ENCODE peak calls at places on chromosomes 12 and 14, in seven cellular contexts. One of them, this sample, is unnamed. For H3K9me3 and H3K4me1, the result is how much of the 10 kb centered on the place peaks cover.

GRCh38 chr12:6950944-6951540 is at the start of gene PTPN6:
- DNase-seq in HCT116: no peak
- DNase-seq in lung: peak
- DNase-seq in aorta: peak
- DNase-seq in right lobe of liver: peak
- DNase-seq in upper lobe of right lung: peak
- DNase-seq in Panc1: no peak
- DNase-seq in this sample: peak

GRCh38 chr14:95523051-95523817 is 6.8 kb upstream of the SYNE3 start:
- DNase-seq in Panc1: no peak
- DNase-seq in aorta: no peak
- DNase-seq in HCT116: no peak
- DNase-seq in right lobe of liver: no peak
- DNase-seq in upper lobe of right lung: no peak
- DNase-seq in lung: no peak
- DNase-seq in this sample: no peak

GRCh38 chr12:115257791-115258190 is 573.8 kb upstream of the TBX3 start:
- DNase-seq in upper lobe of right lung: no peak
- DNase-seq in aorta: no peak
- DNase-seq in Panc1: no peak
- DNase-seq in HCT116: no peak
- DNase-seq in right lobe of liver: no peak
- DNase-seq in lung: no peak
- DNase-seq in this sample: no peak

GRCh38 chr14:34018125-34018524 is 67.3 kb upstream of the EGLN3 start:
- DNase-seq in right lobe of liver: no peak
- DNase-seq in Panc1: no peak
- DNase-seq in lung: no peak
- DNase-seq in HCT116: no peak
- DNase-seq in aorta: no peak
- DNase-seq in upper lobe of right lung: no peak
- DNase-seq in this sample: no peak

GRCh38 chr14:75454963-75455546 is 27.2 kb downstream of the JDP2 start:
- DNase-seq in right lobe of liver: peak
- DNase-seq in HCT116: no peak
- DNase-seq in lung: peak
- DNase-seq in aorta: peak
- DNase-seq in upper lobe of right lung: peak
- DNase-seq in Panc1: no peak
- DNase-seq in this sample: no peak

GRCh38 chr14:77375164-77375950 is 1.5 kb downstream of the TMED8 start:
- DNase-seq in HCT116: no peak
- DNase-seq in upper lobe of right lung: no peak
- DNase-seq in aorta: no peak
- DNase-seq in right lobe of liver: no peak
- DNase-seq in lung: no peak
- DNase-seq in Panc1: no peak
- DNase-seq in this sample: no peak

GRCh38 chr12:52903855-52904508 is 894 bp downstream of the KRT8 start:
- DNase-seq in Panc1: no peak
- DNase-seq in aorta: peak
- DNase-seq in lung: peak
- DNase-seq in right lobe of liver: peak
- DNase-seq in HCT116: no peak
- DNase-seq in upper lobe of right lung: peak
- DNase-seq in this sample: peak

GRCh38 chr12:79194595-79194994 is 330.0 kb downstream of the SYT1 start:
- DNase-seq in aorta: no peak
- DNase-seq in HCT116: no peak
- DNase-seq in right lobe of liver: no peak
- DNase-seq in Panc1: no peak
- DNase-seq in lung: no peak
- DNase-seq in upper lobe of right lung: no peak
- DNase-seq in this sample: no peak

GRCh38 chr12:115306380-115306779 is 622.4 kb upstream of the TBX3 start:
- DNase-seq in lung: no peak
- DNase-seq in HCT116: no peak
- DNase-seq in aorta: no peak
- DNase-seq in upper lobe of right lung: no peak
- DNase-seq in Panc1: no peak
- DNase-seq in right lobe of liver: no peak
- DNase-seq in this sample: no peak

GRCh38 chr14:56145965-56146364 is 27.8 kb downstream of the PELI2 start:
- DNase-seq in lung: no peak
- DNase-seq in aorta: no peak
- DNase-seq in Panc1: no peak
- DNase-seq in HCT116: no peak
- DNase-seq in right lobe of liver: no peak
- DNase-seq in upper lobe of right lung: no peak
- DNase-seq in this sample: no peak

GRCh38 chr12:49819786-49820185 is 8.4 kb downstream of the NCKAP5L start:
- DNase-seq in HCT116: no peak
- DNase-seq in right lobe of liver: no peak
- DNase-seq in lung: no peak
- DNase-seq in Panc1: no peak
- DNase-seq in upper lobe of right lung: no peak
- DNase-seq in aorta: no peak
- DNase-seq in this sample: no peak

GRCh38 chr12:90921536-90921935 is 33.4 kb downstream of the CCER1 start:
- DNase-seq in aorta: no peak
- DNase-seq in Panc1: no peak
- DNase-seq in right lobe of liver: no peak
- DNase-seq in HCT116: no peak
- DNase-seq in lung: no peak
- DNase-seq in upper lobe of right lung: no peak
- DNase-seq in this sample: no peak

GRCh38 chr12:101877816-101878811 is 734 bp downstream of the DRAM1 start:
- DNase-seq in Panc1: no peak
- DNase-seq in upper lobe of right lung: no peak
- DNase-seq in right lobe of liver: peak
- DNase-seq in lung: peak
- DNase-seq in HCT116: no peak
- DNase-seq in aorta: no peak
- DNase-seq in this sample: no peak

GRCh38 chr12:52992699-52993557 is 13.3 kb upstream of the EIF4B start:
- DNase-seq in lung: no peak
- DNase-seq in upper lobe of right lung: no peak
- DNase-seq in aorta: peak
- DNase-seq in Panc1: no peak
- DNase-seq in HCT116: peak
- DNase-seq in right lobe of liver: no peak
- DNase-seq in this sample: no peak

GRCh38 chr12:101243074-101243473 is 33.0 kb upstream of the SLC5A8 start:
- DNase-seq in lung: no peak
- DNase-seq in Panc1: no peak
- DNase-seq in HCT116: no peak
- DNase-seq in right lobe of liver: no peak
- DNase-seq in aorta: no peak
- DNase-seq in upper lobe of right lung: no peak
- DNase-seq in this sample: no peak

GRCh38 chr14:51365241-51365940 is 125.3 kb downstream of the TMX1 start:
- DNase-seq in right lobe of liver: no peak
- DNase-seq in lung: no peak
- DNase-seq in HCT116: no peak
- DNase-seq in Panc1: no peak
- DNase-seq in aorta: no peak
- DNase-seq in upper lobe of right lung: no peak
- DNase-seq in this sample: no peak

GRCh38 chr14:77825895-77826519 is 26.1 kb downstream of the ADCK1 start:
- DNase-seq in Panc1: no peak
- DNase-seq in HCT116: no peak
- DNase-seq in lung: peak
- DNase-seq in upper lobe of right lung: peak
- DNase-seq in aorta: no peak
- DNase-seq in right lobe of liver: no peak
- DNase-seq in this sample: no peak

GRCh38 chr14:65062096-65063075 is 39.9 kb downstream of the MAX start:
- DNase-seq in upper lobe of right lung: no peak
- DNase-seq in HCT116: no peak
- DNase-seq in right lobe of liver: no peak
- DNase-seq in aorta: no peak
- DNase-seq in Panc1: no peak
- DNase-seq in lung: no peak
- DNase-seq in this sample: no peak

GRCh38 chr14:93969082-93969828 is 7.1 kb downstream of the ASB2 start:
- DNase-seq in HCT116: no peak
- DNase-seq in upper lobe of right lung: no peak
- DNase-seq in aorta: no peak
- DNase-seq in right lobe of liver: no peak
- DNase-seq in lung: no peak
- DNase-seq in Panc1: no peak
- DNase-seq in this sample: no peak

DNA sequence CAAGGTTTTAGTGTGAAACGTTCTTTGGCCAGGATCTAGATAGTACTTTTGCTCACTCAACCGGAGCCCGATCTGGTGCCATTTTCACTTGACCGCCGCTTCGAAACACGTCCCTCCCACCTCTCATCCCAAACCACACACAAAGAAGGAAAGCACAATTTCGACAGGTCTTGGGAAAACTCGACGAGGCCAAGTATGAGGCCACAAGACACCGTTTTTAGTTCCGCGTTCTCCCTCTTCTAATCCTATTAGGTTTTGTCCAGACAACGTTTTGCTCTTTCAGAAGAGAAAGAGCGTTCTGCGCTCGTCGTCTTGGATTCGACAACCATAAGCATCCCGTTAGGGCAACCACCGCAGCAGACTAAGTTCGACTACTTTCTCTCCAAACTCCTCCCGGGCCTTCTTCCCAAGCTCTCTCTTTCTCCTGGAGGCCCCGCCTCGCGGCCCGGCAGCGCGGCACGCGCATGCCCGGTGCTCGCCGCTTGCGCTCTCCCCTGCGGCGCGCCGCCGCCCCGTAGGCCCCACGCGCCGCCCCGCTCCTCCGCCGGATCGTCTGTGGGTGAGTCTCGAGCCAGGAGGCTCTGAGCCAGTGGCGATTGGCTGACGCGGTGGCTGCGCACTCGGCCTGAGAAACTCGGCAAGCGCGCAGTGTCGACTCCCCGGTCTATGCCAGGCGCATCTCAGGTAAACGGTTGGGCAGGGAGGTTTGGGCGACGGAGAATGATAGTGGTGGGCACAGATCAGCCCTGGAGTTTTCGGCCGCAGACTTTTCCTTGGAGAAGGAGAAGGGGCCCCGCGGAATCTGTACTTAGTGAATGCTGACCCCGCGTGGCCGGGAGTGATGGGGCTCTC is at the start of gene MIPOL1:
- DNase-seq in right lobe of liver: peak
- DNase-seq in aorta: peak
- DNase-seq in upper lobe of right lung: peak
- DNase-seq in lung: peak
- DNase-seq in HCT116: peak
- DNase-seq in Panc1: no peak
- DNase-seq in this sample: no peak
- H3K4me3 ChIP-seq in right lobe of liver: peak
- H3K4me3 ChIP-seq in aorta: peak
- H3K4me3 ChIP-seq in upper lobe of right lung: peak
- H3K4me3 ChIP-seq in lung: peak
- H3K4me3 ChIP-seq in HCT116: peak
- H3K4me3 ChIP-seq in Panc1: peak
- H3K4me3 ChIP-seq in this sample: no peak

GRCh38 chr12:73225371-73225937 is 953.3 kb downstream of the TRHDE start:
- DNase-seq in upper lobe of right lung: no peak
- DNase-seq in aorta: no peak
- DNase-seq in Panc1: no peak
- DNase-seq in lung: no peak
- DNase-seq in HCT116: no peak
- DNase-seq in right lobe of liver: no peak
- DNase-seq in this sample: no peak

GRCh38 chr12:73221836-73222235 is 949.7 kb downstream of the TRHDE start:
- DNase-seq in aorta: no peak
- DNase-seq in right lobe of liver: no peak
- DNase-seq in HCT116: no peak
- DNase-seq in lung: no peak
- DNase-seq in upper lobe of right lung: no peak
- DNase-seq in Panc1: no peak
- DNase-seq in this sample: no peak

GRCh38 chr12:73221398-73221797 is 949.2 kb downstream of the TRHDE start:
- DNase-seq in lung: no peak
- DNase-seq in upper lobe of right lung: no peak
- DNase-seq in aorta: no peak
- DNase-seq in HCT116: no peak
- DNase-seq in right lobe of liver: no peak
- DNase-seq in Panc1: no peak
- DNase-seq in this sample: no peak

GRCh38 chr12:73226585-73226984 is 954.4 kb downstream of the TRHDE start:
- DNase-seq in lung: no peak
- DNase-seq in right lobe of liver: no peak
- DNase-seq in HCT116: no peak
- DNase-seq in upper lobe of right lung: no peak
- DNase-seq in aorta: no peak
- DNase-seq in Panc1: no peak
- DNase-seq in this sample: no peak

GRCh38 chr12:73225941-73226340 is 953.8 kb downstream of the TRHDE start:
- DNase-seq in aorta: no peak
- DNase-seq in upper lobe of right lung: no peak
- DNase-seq in lung: no peak
- DNase-seq in right lobe of liver: no peak
- DNase-seq in Panc1: no peak
- DNase-seq in HCT116: no peak
- DNase-seq in this sample: no peak
- H3K9me3 ChIP-seq in aorta: under half
- H3K9me3 ChIP-seq in upper lobe of right lung: under half
- H3K9me3 ChIP-seq in lung: under half
- H3K9me3 ChIP-seq in right lobe of liver: under half
- H3K9me3 ChIP-seq in Panc1: under half
- H3K9me3 ChIP-seq in HCT116: under half
- H3K9me3 ChIP-seq in this sample: under half

DNA sequence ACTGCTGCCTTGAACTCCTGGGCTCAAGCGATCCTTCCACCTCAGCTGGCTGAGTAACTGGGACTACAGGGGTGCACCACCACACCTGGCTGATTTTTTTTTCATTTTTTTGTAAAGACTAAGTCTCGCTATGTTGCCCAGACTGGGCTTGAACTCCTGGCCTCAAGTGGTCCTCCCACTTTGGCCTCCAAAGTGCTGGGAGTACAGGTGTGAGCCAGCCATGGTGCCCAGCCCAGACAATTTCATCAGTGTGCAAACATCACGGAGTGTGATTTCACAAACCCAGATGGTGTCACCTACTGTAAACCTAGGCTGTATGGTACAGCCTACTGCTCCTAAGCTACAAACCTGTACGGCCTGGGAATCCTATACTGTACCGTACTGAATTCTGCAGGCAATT is 6.9 kb upstream of the BCL7A start:
- DNase-seq in HCT116: no peak
- DNase-seq in Panc1: no peak
- DNase-seq in upper lobe of right lung: no peak
- DNase-seq in lung: no peak
- DNase-seq in right lobe of liver: no peak
- DNase-seq in aorta: no peak
- DNase-seq in this sample: no peak
- H3K4me1 ChIP-seq in HCT116: under half
- H3K4me1 ChIP-seq in Panc1: under half
- H3K4me1 ChIP-seq in upper lobe of right lung: under half
- H3K4me1 ChIP-seq in lung: under half
- H3K4me1 ChIP-seq in right lobe of liver: under half
- H3K4me1 ChIP-seq in aorta: under half
- H3K4me1 ChIP-seq in this sample: under half

DNA sequence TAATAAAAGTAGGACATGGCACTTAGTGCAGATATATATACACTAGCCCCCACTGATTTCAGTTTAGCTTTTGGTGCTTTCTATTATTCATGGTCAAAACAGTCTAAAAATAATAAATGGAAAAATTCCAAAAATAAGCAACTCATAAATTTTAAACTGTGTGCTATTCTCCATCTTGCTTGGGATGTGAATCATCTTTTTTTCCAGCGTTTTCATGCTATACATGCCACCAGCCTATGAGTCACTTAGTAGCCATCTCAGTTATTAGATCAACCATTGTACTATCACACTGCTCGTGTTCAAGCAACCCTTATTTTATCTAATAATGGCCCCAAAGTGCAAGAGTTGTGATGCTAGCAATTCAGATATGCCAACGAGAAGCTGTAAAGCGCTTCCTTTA is 73.9 kb upstream of the KRR1 start:
- DNase-seq in upper lobe of right lung: no peak
- DNase-seq in right lobe of liver: no peak
- DNase-seq in HCT116: peak
- DNase-seq in lung: no peak
- DNase-seq in aorta: no peak
- DNase-seq in Panc1: no peak
- DNase-seq in this sample: no peak
- H3K4me3 ChIP-seq in upper lobe of right lung: no peak
- H3K4me3 ChIP-seq in right lobe of liver: no peak
- H3K4me3 ChIP-seq in HCT116: no peak
- H3K4me3 ChIP-seq in lung: no peak
- H3K4me3 ChIP-seq in aorta: no peak
- H3K4me3 ChIP-seq in Panc1: no peak
- H3K4me3 ChIP-seq in this sample: no peak

This sample was measured in CD8-positive, alpha-beta T cell.